ENCODE peak calls at places on chromosomes 11 and 22, in four cellular contexts. One of them, this sample, is unnamed.

GRCh38 chr11:134561348-134561720 is 149.3 kb upstream of the B3GAT1 start:
- DNase-seq in small intestine: no peak
- DNase-seq in astrocyte: no peak
- DNase-seq in Panc1: no peak
- DNase-seq in this sample: no peak

GRCh38 chr11:65503606-65503922 is 4.7 kb downstream of the MALAT1 start:
- DNase-seq in small intestine: no peak
- DNase-seq in astrocyte: no peak
- DNase-seq in Panc1: peak; percentile 50
- DNase-seq in this sample: no peak

GRCh38 chr11:7570938-7571337 is 57.1 kb downstream of the PPFIBP2 start:
- DNase-seq in astrocyte: no peak
- DNase-seq in Panc1: no peak
- DNase-seq in small intestine: no peak
- DNase-seq in this sample: no peak

GRCh38 chr22:34122064-34122463 is 201.8 kb upstream of the LARGE1 start:
- DNase-seq in astrocyte: no peak
- DNase-seq in small intestine: no peak
- DNase-seq in Panc1: no peak
- DNase-seq in this sample: no peak

GRCh38 chr11:20010861-20011225 is 149.4 kb downstream of the DBX1 start:
- DNase-seq in small intestine: no peak
- DNase-seq in astrocyte: no peak
- DNase-seq in Panc1: no peak
- DNase-seq in this sample: no peak

GRCh38 chr22:50376064-50376747 is 33.1 kb downstream of the PPP6R2 start:
- DNase-seq in Panc1: no peak
- DNase-seq in astrocyte: no peak
- DNase-seq in small intestine: no peak
- DNase-seq in this sample: no peak

GRCh38 chr11:63478896-63479295 is 12.1 kb downstream of the PLAAT5 start:
- DNase-seq in astrocyte: peak; percentile 61
- DNase-seq in Panc1: peak; percentile 50
- DNase-seq in small intestine: peak; percentile 71
- DNase-seq in this sample: no peak

GRCh38 chr22:49299821-49300231 is 527.8 kb downstream of the BRD1 start:
- DNase-seq in small intestine: no peak
- DNase-seq in Panc1: no peak
- DNase-seq in astrocyte: no peak
- DNase-seq in this sample: no peak

GRCh38 chr11:36996795-36997194 is 398.8 kb upstream of the RAG2 start:
- DNase-seq in small intestine: no peak
- DNase-seq in Panc1: no peak
- DNase-seq in astrocyte: no peak
- DNase-seq in this sample: no peak

DNA sequence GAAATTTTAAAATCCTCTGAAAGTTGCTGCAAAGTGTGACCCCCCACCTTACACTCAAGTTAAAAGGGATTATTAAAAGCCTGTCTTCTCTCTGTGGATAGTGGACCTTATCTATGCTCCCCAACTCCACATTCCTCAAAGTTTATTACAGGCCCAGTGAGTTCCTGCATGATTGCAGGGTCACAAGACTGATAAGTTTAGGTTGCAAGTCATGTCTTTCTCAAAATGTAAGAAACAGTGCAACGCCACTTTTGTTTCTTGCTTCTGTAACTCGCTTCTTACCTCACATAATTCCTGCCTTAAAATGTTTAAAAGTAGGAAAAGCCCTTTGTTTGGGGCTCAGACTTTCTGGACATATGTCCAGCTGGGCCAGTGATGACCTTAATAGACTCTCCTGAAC is 38.4 kb upstream of the GLYAT start:
- DNase-seq in small intestine: no peak
- DNase-seq in Panc1: no peak
- DNase-seq in astrocyte: no peak
- DNase-seq in this sample: no peak
- H3K9me3 ChIP-seq in small intestine: no peaks in the 10 kb centered on the region
- H3K9me3 ChIP-seq in Panc1: no peaks in the 10 kb centered on the region
- H3K9me3 ChIP-seq in astrocyte: no peaks in the 10 kb centered on the region
- H3K9me3 ChIP-seq in this sample: no peaks in the 10 kb centered on the region

GRCh38 chr22:37392929-37393328 is 34.4 kb downstream of the ELFN2 start:
- DNase-seq in Panc1: no peak
- DNase-seq in astrocyte: no peak
- DNase-seq in small intestine: no peak
- DNase-seq in this sample: no peak
- H3K4me3 ChIP-seq in Panc1: no peak overlapping the region
- H3K4me3 ChIP-seq in astrocyte: no peak overlapping the region
- H3K4me3 ChIP-seq in small intestine: no peak overlapping the region
- H3K4me3 ChIP-seq in this sample: no peak overlapping the region

GRCh38 chr11:131386408-131386807 is 16.0 kb downstream of the NTM start:
- DNase-seq in astrocyte: no peak
- DNase-seq in Panc1: no peak
- DNase-seq in small intestine: no peak
- DNase-seq in this sample: no peak

GRCh38 chr11:131391161-131391560 is 20.7 kb downstream of the NTM start:
- DNase-seq in astrocyte: no peak
- DNase-seq in small intestine: no peak
- DNase-seq in Panc1: no peak
- DNase-seq in this sample: no peak

GRCh38 chr11:131385763-131386394 is 15.5 kb downstream of the NTM start:
- DNase-seq in astrocyte: no peak
- DNase-seq in Panc1: no peak
- DNase-seq in small intestine: peak; percentile 76
- DNase-seq in this sample: no peak

GRCh38 chr11:131392528-131393255 is 22.3 kb downstream of the NTM start:
- DNase-seq in small intestine: peak; percentile 39
- DNase-seq in astrocyte: no peak
- DNase-seq in Panc1: no peak
- DNase-seq in this sample: peak; percentile 25

DNA sequence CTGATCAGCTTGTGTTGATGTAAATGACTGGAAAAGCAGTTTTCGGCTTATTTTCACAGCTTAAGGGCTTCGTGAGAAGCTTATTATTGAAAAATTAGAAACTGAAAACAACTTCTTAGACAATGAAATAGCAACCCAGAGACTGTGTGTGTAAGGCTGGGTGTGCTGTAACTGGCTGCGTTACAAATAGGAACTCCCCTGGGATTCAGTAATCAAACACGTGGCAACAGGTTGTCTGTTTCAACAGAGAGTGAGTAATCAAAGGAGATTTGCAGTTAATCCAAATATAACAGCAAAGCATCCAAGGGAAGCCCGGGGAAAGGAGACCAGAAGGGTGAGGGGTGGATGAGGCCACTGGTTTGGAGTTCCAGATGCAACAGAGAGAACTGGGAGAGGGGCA is 19.2 kb downstream of the NTM start:
- DNase-seq in Panc1: no peak
- DNase-seq in small intestine: no peak
- DNase-seq in astrocyte: no peak
- DNase-seq in this sample: no peak
- H3K27ac ChIP-seq in Panc1: no peak overlapping the region
- H3K27ac ChIP-seq in small intestine: no peak overlapping the region
- H3K27ac ChIP-seq in astrocyte: no peak overlapping the region
- H3K27ac ChIP-seq in this sample: no peak overlapping the region

GRCh38 chr11:114604886-114605285 is 9.3 kb upstream of the NXPE4 start:
- DNase-seq in astrocyte: no peak
- DNase-seq in Panc1: no peak
- DNase-seq in small intestine: no peak
- DNase-seq in this sample: no peak
- H3K9me3 ChIP-seq in astrocyte: peaks cover 6% of the 10 kb centered on the region
- H3K9me3 ChIP-seq in Panc1: peaks cover 3% of the 10 kb centered on the region
- H3K9me3 ChIP-seq in small intestine: no peaks in the 10 kb centered on the region
- H3K9me3 ChIP-seq in this sample: no peaks in the 10 kb centered on the region

This sample was measured in iPS DF 6.9.